ENCODE peak calls at places on chromosomes 16 and 17, in four cellular contexts. One of them, this sample, is unnamed.

GRCh38 chr17:82215095-82215971 is 2.7 kb upstream of the CCDC57 start:
- DNase-seq in HepG2: peak; percentile 35
- DNase-seq in H1: no peak
- DNase-seq in GM12878: no peak
- DNase-seq in this sample: no peak

GRCh38 chr17:16371742-16372141 is 9.1 kb upstream of the UBB start:
- DNase-seq in HepG2: no peak
- DNase-seq in H1: no peak
- DNase-seq in GM12878: no peak
- DNase-seq in this sample: no peak

GRCh38 chr16:23952128-23953041 is 116.6 kb downstream of the PRKCB start:
- DNase-seq in HepG2: no peak
- DNase-seq in H1: no peak
- DNase-seq in GM12878: no peak
- DNase-seq in this sample: peak; percentile 23

GRCh38 chr17:80751460-80752368 is 207.1 kb downstream of the RPTOR start:
- DNase-seq in HepG2: peak; percentile 72
- DNase-seq in H1: no peak
- DNase-seq in GM12878: no peak
- DNase-seq in this sample: peak; percentile 40

GRCh38 chr17:39264119-39264518 is 38.4 kb upstream of the STAC2 start:
- DNase-seq in HepG2: no peak
- DNase-seq in H1: no peak
- DNase-seq in GM12878: no peak
- DNase-seq in this sample: no peak

GRCh38 chr17:8602679-8603078 is 27.8 kb downstream of the MYH10 start:
- DNase-seq in HepG2: no peak
- DNase-seq in H1: no peak
- DNase-seq in GM12878: no peak
- DNase-seq in this sample: no peak

GRCh38 chr17:77494664-77495435 is 354.1 kb downstream of the SEC14L1 start:
- DNase-seq in HepG2: peak; percentile 62
- DNase-seq in H1: peak; percentile 61
- DNase-seq in GM12878: no peak
- DNase-seq in this sample: peak; percentile 57

GRCh38 chr17:32772453-32773025 is 104.4 kb downstream of the MYO1D start:
- DNase-seq in HepG2: no peak
- DNase-seq in H1: no peak
- DNase-seq in GM12878: peak; percentile 28
- DNase-seq in this sample: no peak

GRCh38 chr17:17186551-17187505 is 19.3 kb downstream of the PLD6 start:
- DNase-seq in HepG2: no peak
- DNase-seq in H1: no peak
- DNase-seq in GM12878: no peak
- DNase-seq in this sample: no peak

GRCh38 chr16:9123871-9124270 is 32.4 kb downstream of the HAPSTR1 start:
- DNase-seq in HepG2: no peak
- DNase-seq in H1: no peak
- DNase-seq in GM12878: no peak
- DNase-seq in this sample: no peak

GRCh38 chr16:85173077-85173980 is 61.1 kb upstream of the CIBAR2 start:
- DNase-seq in HepG2: no peak
- DNase-seq in H1: no peak
- DNase-seq in GM12878: no peak
- DNase-seq in this sample: no peak

GRCh38 chr16:68744744-68745280 is 7.7 kb downstream of the CDH1 start:
- DNase-seq in HepG2: peak; percentile 97
- DNase-seq in H1: no peak
- DNase-seq in GM12878: no peak
- DNase-seq in this sample: no peak

GRCh38 chr16:79261461-79261860 is 339.1 kb downstream of the MAF start:
- DNase-seq in HepG2: peak; percentile 21
- DNase-seq in H1: peak; percentile 29
- DNase-seq in GM12878: no peak
- DNase-seq in this sample: peak; percentile 52

DNA sequence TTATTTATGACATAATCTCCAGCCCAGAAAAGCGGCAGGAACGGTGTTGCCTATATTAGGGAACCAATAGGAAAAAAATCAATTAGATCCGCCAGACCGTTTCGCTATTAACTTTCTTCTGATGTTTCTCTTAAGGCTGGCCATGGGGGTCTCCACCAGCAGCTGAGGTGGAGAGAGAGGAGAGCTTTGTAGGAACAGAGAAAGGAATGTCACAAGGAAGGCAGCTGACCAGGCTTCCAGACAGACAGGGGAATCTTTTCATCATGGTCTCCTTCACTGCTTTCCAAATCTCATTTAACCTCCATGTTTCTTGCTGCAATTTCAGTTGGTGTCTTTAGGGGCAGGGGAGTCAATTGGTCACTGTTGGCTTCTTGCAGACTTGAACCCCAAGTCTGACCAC is 8.9 kb upstream of the SEZ6 start:
- DNase-seq in HepG2: no peak
- DNase-seq in H1: no peak
- DNase-seq in GM12878: no peak
- DNase-seq in this sample: no peak
- TF ChIP-seq SUZ12 in HepG2: no peak
- TF ChIP-seq SUZ12 in H1: no peak
- TF ChIP-seq SUZ12 in GM12878: no peak
- TF ChIP-seq SUZ12 in this sample: no peak

GRCh38 chr17:65456368-65457151 is 104.9 kb downstream of the AXIN2 start:
- DNase-seq in HepG2: no peak
- DNase-seq in H1: no peak
- DNase-seq in GM12878: no peak
- DNase-seq in this sample: no peak
- H3K4me3 ChIP-seq in HepG2: no peak overlapping the region
- H3K4me3 ChIP-seq in H1: no peak overlapping the region
- H3K4me3 ChIP-seq in GM12878: no peak overlapping the region
- H3K4me3 ChIP-seq in this sample: no peak overlapping the region

GRCh38 chr17:31584436-31585279 is 193.2 kb downstream of the RAB11FIP4 start:
- DNase-seq in HepG2: no peak
- DNase-seq in H1: no peak
- DNase-seq in GM12878: no peak
- DNase-seq in this sample: no peak
- TF ChIP-seq SUZ12 in HepG2: no peak
- TF ChIP-seq SUZ12 in H1: no peak
- TF ChIP-seq SUZ12 in GM12878: no peak
- TF ChIP-seq SUZ12 in this sample: no peak

GRCh38 chr16:2025878-2026460 is 733 bp upstream of the NHERF2 start:
- DNase-seq in HepG2: no peak
- DNase-seq in H1: no peak
- DNase-seq in GM12878: no peak
- DNase-seq in this sample: no peak
- H3K4me3 ChIP-seq in HepG2: peak overlapping the region; percentile 45
- H3K4me3 ChIP-seq in H1: no peak overlapping the region
- H3K4me3 ChIP-seq in GM12878: no peak overlapping the region
- H3K4me3 ChIP-seq in this sample: peak overlapping the region; percentile 26

DNA sequence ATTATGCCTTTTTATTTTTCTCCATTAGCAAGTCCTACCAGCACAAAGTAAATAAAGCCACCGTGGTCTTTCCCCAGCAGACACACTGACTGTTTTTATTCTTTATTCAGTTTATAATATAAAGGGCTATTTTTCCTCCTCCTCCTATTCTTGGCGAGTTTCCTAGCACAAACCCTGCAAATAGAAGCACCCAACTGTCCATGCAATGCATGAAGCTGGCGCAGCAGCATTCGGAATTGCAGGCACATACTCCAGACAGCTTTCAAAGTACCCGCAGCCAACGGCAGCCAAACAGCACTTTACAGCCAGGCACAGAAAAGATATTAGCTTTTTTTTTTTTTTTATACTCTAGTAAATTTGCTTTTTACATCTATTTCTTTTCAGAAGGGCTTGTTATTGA is 583.3 kb upstream of the PSMD7 start:
- DNase-seq in HepG2: no peak
- DNase-seq in H1: no peak
- DNase-seq in GM12878: no peak
- DNase-seq in this sample: no peak
- TF ChIP-seq SUZ12 in HepG2: no peak
- TF ChIP-seq SUZ12 in H1: no peak
- TF ChIP-seq SUZ12 in GM12878: no peak
- TF ChIP-seq SUZ12 in this sample: no peak

GRCh38 chr17:65594585-65594940 is 33.1 kb upstream of the AXIN2 start:
- DNase-seq in HepG2: no peak
- DNase-seq in H1: no peak
- DNase-seq in GM12878: no peak
- DNase-seq in this sample: no peak
- H3K4me3 ChIP-seq in HepG2: no peak overlapping the region
- H3K4me3 ChIP-seq in H1: no peak overlapping the region
- H3K4me3 ChIP-seq in GM12878: no peak overlapping the region
- H3K4me3 ChIP-seq in this sample: no peak overlapping the region

DNA sequence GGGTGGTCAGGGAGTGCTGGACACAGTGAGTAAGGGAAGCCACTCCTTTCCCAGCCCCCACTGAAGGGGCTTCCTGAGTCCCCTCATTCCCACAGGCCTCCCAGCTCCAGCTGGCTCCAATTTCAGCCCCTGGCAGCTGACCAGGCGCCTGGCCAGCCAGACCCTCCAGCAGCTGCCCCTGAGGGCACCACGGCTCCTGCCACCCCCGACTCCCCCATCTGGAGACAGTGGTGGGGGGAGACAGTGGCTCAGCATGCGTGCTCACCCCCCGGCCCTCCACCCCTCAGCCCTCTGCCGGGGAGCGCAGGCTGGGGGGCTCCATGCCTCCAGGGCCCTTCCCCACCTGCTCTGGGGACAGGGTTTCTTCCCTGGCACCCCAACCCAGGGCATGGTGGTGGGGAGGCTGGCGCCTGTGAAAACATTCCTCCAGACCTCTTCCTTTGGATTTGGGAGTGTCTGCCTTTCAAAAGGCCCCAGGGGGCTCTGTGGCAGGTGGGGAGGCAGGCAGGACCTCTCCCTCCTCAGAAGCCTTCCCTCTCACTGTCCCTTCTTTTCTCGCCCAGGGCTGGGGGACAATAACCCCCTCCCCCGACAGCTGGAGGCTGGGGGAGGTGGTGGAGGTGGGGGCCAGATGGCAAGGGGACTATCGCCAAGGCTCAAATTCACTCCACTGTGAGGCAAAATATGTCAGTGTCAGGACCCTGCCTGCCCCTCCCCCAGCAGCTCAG is 1.5 kb downstream of the CDH15 start:
- DNase-seq in HepG2: no peak
- DNase-seq in H1: no peak
- DNase-seq in GM12878: no peak
- DNase-seq in this sample: no peak
- TF ChIP-seq SUZ12 in HepG2: no peak
- TF ChIP-seq SUZ12 in H1: no peak
- TF ChIP-seq SUZ12 in GM12878: no peak
- TF ChIP-seq SUZ12 in this sample: no peak

DNA sequence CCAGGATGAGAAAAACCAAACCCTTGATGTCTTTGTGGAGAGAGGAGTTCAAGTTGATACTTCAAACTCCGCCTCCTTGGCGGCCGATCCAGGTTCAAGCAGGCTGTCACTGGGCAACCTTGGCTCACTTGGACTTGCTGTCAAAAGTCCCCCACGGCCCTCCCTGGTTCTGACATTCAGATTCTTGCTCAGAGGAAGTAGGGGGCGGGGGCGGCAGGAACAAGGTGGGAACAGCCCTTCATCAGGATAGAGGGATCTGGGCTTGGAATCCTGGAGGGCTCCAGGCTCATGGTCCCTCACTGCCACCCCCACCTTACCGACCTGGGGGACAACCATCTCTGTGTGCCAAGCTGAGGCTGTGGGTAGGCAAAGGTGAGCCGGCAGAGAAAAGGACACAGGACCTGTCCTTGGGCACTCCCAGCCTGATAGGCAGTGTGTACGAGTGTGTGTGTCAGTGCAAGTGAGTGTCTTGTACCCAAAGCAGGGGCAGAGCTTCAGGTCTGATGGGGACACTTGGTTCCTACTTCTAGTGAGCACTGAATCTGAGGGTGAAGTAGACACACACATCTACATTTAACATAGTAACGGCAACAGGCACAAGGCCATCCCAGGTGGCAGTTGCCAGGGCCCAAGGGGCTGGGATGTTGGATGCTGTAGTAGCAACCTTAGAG is 6.6 kb upstream of the TSPOAP1 start:
- DNase-seq in HepG2: no peak
- DNase-seq in H1: no peak
- DNase-seq in GM12878: no peak
- DNase-seq in this sample: no peak
- H3K4me3 ChIP-seq in HepG2: no peak overlapping the region
- H3K4me3 ChIP-seq in H1: no peak overlapping the region
- H3K4me3 ChIP-seq in GM12878: peak overlapping the region; percentile 83
- H3K4me3 ChIP-seq in this sample: no peak overlapping the region

This sample was measured in NT2/D1.